ENCODE peak calls at places on chromosomes 12 and 14, in six cellular contexts. One of them, this sample, is unnamed.

GRCh38 chr12:52045794-52046199 is 5.4 kb upstream of the NR4A1 start:
- DNase-seq in B cell: no peak
- DNase-seq in PC-3: no peak
- DNase-seq in iPS-NIHi11: no peak
- DNase-seq in iris pigment epithelial cell: no peak
- DNase-seq in EL: no peak
- DNase-seq in this sample: peak

GRCh38 chr14:102264355-102264754 is 40.6 kb downstream of the MOK start:
- DNase-seq in B cell: no peak
- DNase-seq in PC-3: no peak
- DNase-seq in iPS-NIHi11: no peak
- DNase-seq in iris pigment epithelial cell: no peak
- DNase-seq in EL: no peak
- DNase-seq in this sample: no peak

GRCh38 chr14:64444984-64445845 is 20.1 kb upstream of the AKAP5 start:
- DNase-seq in B cell: peak
- DNase-seq in PC-3: no peak
- DNase-seq in iPS-NIHi11: peak
- DNase-seq in iris pigment epithelial cell: peak
- DNase-seq in EL: peak
- DNase-seq in this sample: peak

GRCh38 chr14:53355581-53356112 is 202.5 kb upstream of the DDHD1 start:
- DNase-seq in B cell: no peak
- DNase-seq in PC-3: peak
- DNase-seq in iPS-NIHi11: peak
- DNase-seq in iris pigment epithelial cell: peak
- DNase-seq in EL: peak
- DNase-seq in this sample: peak

GRCh38 chr12:6273931-6274687 is 36.4 kb upstream of the PLEKHG6 start:
- DNase-seq in B cell: no peak
- DNase-seq in PC-3: peak
- DNase-seq in iPS-NIHi11: no peak
- DNase-seq in iris pigment epithelial cell: no peak
- DNase-seq in EL: no peak
- DNase-seq in this sample: no peak

GRCh38 chr12:18905134-18905533 is 167.2 kb downstream of the CAPZA3 start:
- DNase-seq in B cell: no peak
- DNase-seq in PC-3: peak
- DNase-seq in iPS-NIHi11: no peak
- DNase-seq in iris pigment epithelial cell: no peak
- DNase-seq in EL: no peak
- DNase-seq in this sample: no peak

GRCh38 chr12:44774815-44775411 is 101.2 kb downstream of the NELL2 start:
- DNase-seq in B cell: peak
- DNase-seq in PC-3: peak
- DNase-seq in iPS-NIHi11: peak
- DNase-seq in iris pigment epithelial cell: peak
- DNase-seq in EL: peak
- DNase-seq in this sample: no peak

GRCh38 chr14:23640524-23641141 is 4.5 kb downstream of the DHRS2 start:
- DNase-seq in B cell: no peak
- DNase-seq in PC-3: peak
- DNase-seq in iPS-NIHi11: no peak
- DNase-seq in iris pigment epithelial cell: peak
- DNase-seq in EL: peak
- DNase-seq in this sample: peak

GRCh38 chr12:31362759-31363415 is 36.9 kb upstream of the SINHCAF start:
- DNase-seq in B cell: no peak
- DNase-seq in PC-3: peak
- DNase-seq in iPS-NIHi11: peak
- DNase-seq in iris pigment epithelial cell: no peak
- DNase-seq in EL: no peak
- DNase-seq in this sample: peak

GRCh38 chr12:30719060-30719459 is 23.4 kb upstream of the IPO8 start:
- DNase-seq in B cell: no peak
- DNase-seq in PC-3: peak
- DNase-seq in iPS-NIHi11: no peak
- DNase-seq in iris pigment epithelial cell: peak
- DNase-seq in EL: peak
- DNase-seq in this sample: peak

GRCh38 chr14:55881577-55882241 is 236.5 kb upstream of the PELI2 start:
- DNase-seq in B cell: no peak
- DNase-seq in PC-3: peak
- DNase-seq in iPS-NIHi11: peak
- DNase-seq in iris pigment epithelial cell: no peak
- DNase-seq in EL: peak
- DNase-seq in this sample: peak

GRCh38 chr12:20212036-20212435 is 156.3 kb upstream of the PDE3A start:
- DNase-seq in B cell: no peak
- DNase-seq in PC-3: no peak
- DNase-seq in iPS-NIHi11: no peak
- DNase-seq in iris pigment epithelial cell: peak
- DNase-seq in EL: peak
- DNase-seq in this sample: peak

GRCh38 chr14:104860414-104860813 is 4.7 kb upstream of the CEP170B start:
- DNase-seq in B cell: no peak
- DNase-seq in PC-3: no peak
- DNase-seq in iPS-NIHi11: no peak
- DNase-seq in iris pigment epithelial cell: no peak
- DNase-seq in EL: no peak
- DNase-seq in this sample: no peak

GRCh38 chr14:55098561-55098898 is 30.5 kb upstream of the LGALS3 start:
- DNase-seq in B cell: no peak
- DNase-seq in PC-3: no peak
- DNase-seq in iPS-NIHi11: no peak
- DNase-seq in iris pigment epithelial cell: no peak
- DNase-seq in EL: no peak
- DNase-seq in this sample: no peak

GRCh38 chr12:19014243-19014642 is 115.3 kb upstream of the PLEKHA5 start:
- DNase-seq in B cell: no peak
- DNase-seq in PC-3: no peak
- DNase-seq in iPS-NIHi11: no peak
- DNase-seq in iris pigment epithelial cell: peak
- DNase-seq in EL: no peak
- DNase-seq in this sample: peak

GRCh38 chr12:109727039-109727723 is 13.6 kb downstream of the FAM222A start:
- DNase-seq in B cell: no peak
- DNase-seq in PC-3: no peak
- DNase-seq in iPS-NIHi11: no peak
- DNase-seq in iris pigment epithelial cell: no peak
- DNase-seq in EL: no peak
- DNase-seq in this sample: no peak

GRCh38 chr12:2551097-2551496 is 243.7 kb upstream of the FKBP4 start:
- DNase-seq in B cell: no peak
- DNase-seq in PC-3: no peak
- DNase-seq in iPS-NIHi11: no peak
- DNase-seq in iris pigment epithelial cell: no peak
- DNase-seq in EL: no peak
- DNase-seq in this sample: no peak

GRCh38 chr12:1796515-1797010 is 23.8 kb upstream of the LRTM2 start:
- DNase-seq in B cell: peak
- DNase-seq in PC-3: no peak
- DNase-seq in iPS-NIHi11: no peak
- DNase-seq in iris pigment epithelial cell: no peak
- DNase-seq in EL: peak
- DNase-seq in this sample: no peak

GRCh38 chr12:57237653-57237951 is 8.1 kb downstream of the SHMT2 start:
- DNase-seq in B cell: no peak
- DNase-seq in PC-3: peak
- DNase-seq in iPS-NIHi11: no peak
- DNase-seq in iris pigment epithelial cell: no peak
- DNase-seq in EL: no peak
- DNase-seq in this sample: no peak

GRCh38 chr14:31096255-31096654 is 70.1 kb upstream of the STRN3 start:
- DNase-seq in B cell: no peak
- DNase-seq in PC-3: no peak
- DNase-seq in iPS-NIHi11: no peak
- DNase-seq in iris pigment epithelial cell: peak
- DNase-seq in EL: peak
- DNase-seq in this sample: peak

GRCh38 chr14:99212646-99213045 is 59.4 kb downstream of the BCL11B start:
- DNase-seq in B cell: no peak
- DNase-seq in PC-3: no peak
- DNase-seq in iPS-NIHi11: no peak
- DNase-seq in iris pigment epithelial cell: no peak
- DNase-seq in EL: no peak
- DNase-seq in this sample: no peak

GRCh38 chr12:122501489-122501989 is 807 bp upstream of the ZCCHC8 start:
- DNase-seq in B cell: peak
- DNase-seq in PC-3: no peak
- DNase-seq in iPS-NIHi11: no peak
- DNase-seq in iris pigment epithelial cell: no peak
- DNase-seq in EL: no peak
- DNase-seq in this sample: no peak

GRCh38 chr12:46263140-46264017 is 5.5 kb downstream of the SLC38A1 start:
- DNase-seq in B cell: no peak
- DNase-seq in PC-3: no peak
- DNase-seq in iPS-NIHi11: no peak
- DNase-seq in iris pigment epithelial cell: no peak
- DNase-seq in EL: no peak
- DNase-seq in this sample: no peak